ENCODE peak calls at places on chromosomes 3 and 15, in four cellular contexts. One of them, this sample, is unnamed.

GRCh38 chr3:115401298-115401697 is 222.0 kb upstream of the GAP43 start:
- DNase-seq in KG1: no peak
- DNase-seq in nucleus accumbens: no peak
- DNase-seq in endothelial cell: no peak
- DNase-seq in this sample: no peak

GRCh38 chr15:92624401-92624991 is 31.1 kb downstream of the FAM174B start:
- DNase-seq in KG1: no peak
- DNase-seq in nucleus accumbens: peak
- DNase-seq in endothelial cell: no peak
- DNase-seq in this sample: no peak

GRCh38 chr15:95556866-95557225 is 773.7 kb upstream of the NR2F2 start:
- DNase-seq in KG1: no peak
- DNase-seq in nucleus accumbens: no peak
- DNase-seq in endothelial cell: no peak
- DNase-seq in this sample: no peak

GRCh38 chr3:23288286-23288685 is 85.2 kb downstream of the UBE2E2 start:
- DNase-seq in KG1: no peak
- DNase-seq in nucleus accumbens: no peak
- DNase-seq in endothelial cell: no peak
- DNase-seq in this sample: no peak

GRCh38 chr15:67079361-67079760 is 14.0 kb downstream of the SMAD3 start:
- DNase-seq in KG1: no peak
- DNase-seq in nucleus accumbens: no peak
- DNase-seq in endothelial cell: no peak
- DNase-seq in this sample: no peak

GRCh38 chr3:72891053-72891855 is 3.4 kb downstream of the GXYLT2 start:
- DNase-seq in KG1: no peak
- DNase-seq in nucleus accumbens: peak
- DNase-seq in endothelial cell: no peak
- DNase-seq in this sample: peak

GRCh38 chr3:151768393-151768930 is 34.7 kb downstream of the AADACL2 start:
- DNase-seq in KG1: no peak
- DNase-seq in nucleus accumbens: no peak
- DNase-seq in endothelial cell: no peak
- DNase-seq in this sample: no peak

GRCh38 chr3:128549283-128550112 is 56.5 kb upstream of the GATA2 start:
- DNase-seq in KG1: no peak
- DNase-seq in nucleus accumbens: no peak
- DNase-seq in endothelial cell: peak
- DNase-seq in this sample: no peak

GRCh38 chr3:59908280-59908679 is 858.5 kb upstream of the CFAP20DC start:
- DNase-seq in KG1: no peak
- DNase-seq in nucleus accumbens: no peak
- DNase-seq in endothelial cell: no peak
- DNase-seq in this sample: no peak

GRCh38 chr15:71219646-71220045 is 104.4 kb downstream of the THSD4 start:
- DNase-seq in KG1: no peak
- DNase-seq in nucleus accumbens: no peak
- DNase-seq in endothelial cell: no peak
- DNase-seq in this sample: peak

GRCh38 chr3:126613481-126614187 is 41.3 kb downstream of the TXNRD3 start:
- DNase-seq in KG1: no peak
- DNase-seq in nucleus accumbens: no peak
- DNase-seq in endothelial cell: no peak
- DNase-seq in this sample: no peak

GRCh38 chr15:100005013-100005412 is 271.8 kb upstream of the LYSMD4 start:
- DNase-seq in KG1: no peak
- DNase-seq in nucleus accumbens: no peak
- DNase-seq in endothelial cell: no peak
- DNase-seq in this sample: no peak

GRCh38 chr3:156135921-156136655 is 15.7 kb downstream of the KCNAB1 start:
- DNase-seq in KG1: no peak
- DNase-seq in nucleus accumbens: no peak
- DNase-seq in endothelial cell: no peak
- DNase-seq in this sample: no peak

GRCh38 chr3:32614956-32615355 is 44.3 kb upstream of the DYNC1LI1 start:
- DNase-seq in KG1: no peak
- DNase-seq in nucleus accumbens: no peak
- DNase-seq in endothelial cell: peak
- DNase-seq in this sample: no peak

GRCh38 chr3:13018561-13019242 is 54.5 kb downstream of the IQSEC1 start:
- DNase-seq in KG1: no peak
- DNase-seq in nucleus accumbens: peak
- DNase-seq in endothelial cell: no peak
- DNase-seq in this sample: no peak

GRCh38 chr3:157073810-157074209 is 86.1 kb downstream of the CCNL1 start:
- DNase-seq in KG1: no peak
- DNase-seq in nucleus accumbens: no peak
- DNase-seq in endothelial cell: no peak
- DNase-seq in this sample: no peak

GRCh38 chr3:39440316-39440715 is 27.2 kb upstream of the MOBP start:
- DNase-seq in KG1: no peak
- DNase-seq in nucleus accumbens: no peak
- DNase-seq in endothelial cell: no peak
- DNase-seq in this sample: no peak

GRCh38 chr3:188286087-188286513 is 132.1 kb downstream of the LPP start:
- DNase-seq in KG1: no peak
- DNase-seq in nucleus accumbens: no peak
- DNase-seq in endothelial cell: no peak
- DNase-seq in this sample: no peak

GRCh38 chr15:74604983-74605809 is 10.4 kb upstream of the CLK3 start:
- DNase-seq in KG1: no peak
- DNase-seq in nucleus accumbens: no peak
- DNase-seq in endothelial cell: no peak
- DNase-seq in this sample: no peak

GRCh38 chr3:32181801-32182200 is 56.7 kb upstream of the CMTM8 start:
- DNase-seq in KG1: no peak
- DNase-seq in nucleus accumbens: no peak
- DNase-seq in endothelial cell: no peak
- DNase-seq in this sample: no peak

GRCh38 chr3:12287727-12288465 is 974 bp upstream of the PPARG start:
- DNase-seq in KG1: no peak
- DNase-seq in nucleus accumbens: no peak
- DNase-seq in endothelial cell: peak
- DNase-seq in this sample: peak

GRCh38 chr3:117540583-117540982 is 831.0 kb downstream of the TUSC7 start:
- DNase-seq in KG1: no peak
- DNase-seq in nucleus accumbens: no peak
- DNase-seq in endothelial cell: no peak
- DNase-seq in this sample: no peak